ENCODE peak calls at places on chromosomes 12 and 14, in ten cellular contexts. N, Y, D, X, T, F, U, C, P and Q are unnamed samples.

GRCh38 chr14:24171422-24172260 is at the start of gene REC8:
- DNase-seq in X (no peak), U (peak; percentile 92), Y (peak; percentile 88), F (no peak), C (no peak), T (peak; percentile 59), D (peak; percentile 61), P (peak; percentile 73), N (peak; percentile 16), Q (no peak)

GRCh38 chr12:91951571-91951970 is 194.1 kb downstream of the BTG1 start:
- DNase-seq in D (no peak), N (peak; percentile 24), Y (no peak), T (no peak), X (no peak), U (no peak), C (no peak), F (peak; percentile 5), P (no peak), Q (no peak)

GRCh38 chr14:42368234-42368633 is 761.6 kb downstream of the LRFN5 start:
- DNase-seq in Y (no peak), T (no peak), N (no peak), X (no peak), F (no peak), D (no peak), P (no peak), U (no peak), C (no peak), Q (no peak)

GRCh38 chr12:54296393-54297121 is 4.3 kb downstream of the NFE2 start:
- DNase-seq in D (no peak), P (no peak), C (no peak), F (no peak), Y (no peak), X (no peak), T (no peak), U (no peak), N (no peak), Q (no peak)

GRCh38 chr14:21880918-21881317 is 207.3 kb upstream of the OR4E1 start:
- DNase-seq in P (no peak), D (no peak), Y (no peak), N (no peak), X (no peak), C (no peak), T (no peak), F (no peak), U (no peak), Q (no peak)

GRCh38 chr14:89794096-89794495 is 160.4 kb downstream of the EFCAB11 start:
- DNase-seq in P (no peak), Y (no peak), C (no peak), D (no peak), T (no peak), U (no peak), F (no peak), X (no peak), N (no peak), Q (no peak)

GRCh38 chr14:22887260-22887989 is 4.4 kb downstream of the REM2 start:
- DNase-seq in C (peak; percentile 88), X (peak; percentile 83), F (peak; percentile 69), Y (no peak), U (no peak), T (no peak), N (peak; percentile 65), D (no peak), P (no peak), Q (no peak)

GRCh38 chr12:53651718-53652117 is 24.2 kb downstream of the ATP5MC2 start:
- DNase-seq in N (no peak), T (no peak), F (no peak), Y (no peak), U (no peak), P (no peak), D (no peak), C (no peak), X (no peak), Q (no peak)

GRCh38 chr12:110256780-110257431 is 24.1 kb upstream of the ATP2A2 start:
- DNase-seq in F (no peak), C (no peak), Y (peak; percentile 76), N (no peak), T (no peak), X (no peak), P (no peak), U (no peak), D (no peak), Q (no peak)

GRCh38 chr12:107514887-107515445 is 170.6 kb upstream of the PWP1 start:
- DNase-seq in X (no peak), U (no peak), T (no peak), D (no peak), C (no peak), N (peak; percentile 68), F (no peak), Y (no peak), P (no peak), Q (no peak)

GRCh38 chr14:64501326-64502171 is 2.1 kb downstream of the ZBTB25 start:
- DNase-seq in X (peak; percentile 45), P (no peak), U (no peak), N (peak; percentile 62), T (no peak), D (no peak), F (peak; percentile 86), C (no peak), Y (no peak), Q (peak; percentile 85)

GRCh38 chr12:113382206-113382605 is 21.5 kb downstream of the SDS start:
- DNase-seq in D (no peak), U (no peak), C (no peak), F (no peak), X (no peak), P (no peak), Y (no peak), N (no peak), T (no peak), Q (no peak)

GRCh38 chr14:32121948-32122347 is 44.8 kb downstream of the ARHGAP5 start:
- DNase-seq in U (no peak), T (no peak), F (peak; percentile 2), D (no peak), X (no peak), N (no peak), Y (no peak), C (no peak), P (no peak), Q (no peak)

GRCh38 chr12:91381309-91381804 is 198.7 kb upstream of the DCN start:
- DNase-seq in N (peak; percentile 81), T (no peak), U (peak; percentile 70), D (no peak), F (peak; percentile 60), P (no peak), Y (no peak), X (peak; percentile 24), C (peak; percentile 64), Q (peak; percentile 61)

GRCh38 chr14:69363055-69363454 is 35.0 kb downstream of the ERH start:
- DNase-seq in C (no peak), D (no peak), U (peak; percentile 56), Y (no peak), X (no peak), N (peak; percentile 84), T (no peak), P (no peak), F (peak; percentile 14), Q (no peak)

GRCh38 chr12:89333564-89334252 is 18.6 kb downstream of the DUSP6 start:
- DNase-seq in Y (no peak), U (no peak), D (no peak), F (no peak), T (no peak), X (no peak), C (no peak), N (no peak), P (no peak), Q (no peak)

GRCh38 chr12:57515468-57515933 is 4.8 kb downstream of the DDIT3 start:
- DNase-seq in U (no peak), N (no peak), D (no peak), X (no peak), C (no peak), Y (no peak), T (no peak), P (no peak), F (no peak), Q (no peak)

GRCh38 chr14:61461808-61462275 is 140.5 kb downstream of the PRKCH start:
- DNase-seq in Y (no peak), C (peak; percentile 58), P (no peak), T (no peak), N (peak; percentile 72), D (no peak), X (peak; percentile 40), U (no peak), F (peak; percentile 76), Q (peak; percentile 66)

GRCh38 chr14:104844306-104845032 is 20.6 kb upstream of the CEP170B start:
- DNase-seq in F (no peak), Y (peak; percentile 70), U (no peak), D (no peak), N (no peak), T (no peak), C (no peak), P (no peak), X (no peak), Q (no peak)

GRCh38 chr14:31926123-31926522 is 151.0 kb upstream of the ARHGAP5 start:
- DNase-seq in U (no peak), Y (no peak), N (peak; percentile 29), C (peak; percentile 41), X (no peak), D (no peak), F (peak; percentile 47), T (no peak), P (no peak), Q (peak; percentile 31)

GRCh38 chr12:62692884-62693283 is 226.3 kb downstream of the MON2 start:
- DNase-seq in P (no peak), F (peak; percentile 80), X (no peak), N (peak; percentile 36), Y (no peak), C (no peak), U (no peak), T (no peak), D (no peak), Q (peak; percentile 57)